ENCODE peak calls at places on chromosome 17, in eight cellular contexts. X, A, P, K, D, G, M and Z are unnamed samples.
A peak's percentile ranks its signal among the peaks of the same experiment; 100 is the strongest.

GRCh38 chr17:3012926-3013581 is 50.4 kb downstream of the OR1D5 start:
- DNase-seq in G (peak; percentile 17), M (no peak), X (peak; percentile 69), K (peak; percentile 14), D (peak; percentile 37), A (peak; percentile 8), P (no peak), Z (no peak)

GRCh38 chr17:63834431-63835166 is 7.1 kb upstream of the FTSJ3 start:
- DNase-seq in G (peak; percentile 48), X (peak; percentile 61), A (peak; percentile 27), M (no peak), K (peak; percentile 62), D (peak; percentile 41), P (peak; percentile 49), Z (no peak)

GRCh38 chr17:30375661-30376060 is 3.1 kb upstream of the CPD start:
- DNase-seq in X (no peak), K (no peak), D (no peak), G (no peak), P (no peak), M (no peak), A (no peak), Z (no peak)

GRCh38 chr17:75194879-75195278 is 10.6 kb upstream of the NUP85 start:
- DNase-seq in D (no peak), G (no peak), A (no peak), X (no peak), K (peak; percentile 65), M (no peak), P (no peak), Z (no peak)

GRCh38 chr17:8056232-8056975 is 17.5 kb downstream of the ALOX15B start:
- DNase-seq in M (peak; percentile 66), A (no peak), D (no peak), X (peak; percentile 80), K (peak; percentile 81), P (no peak), G (no peak), Z (no peak)

GRCh38 chr17:63116967-63117366 is 150.9 kb downstream of the TANC2 start:
- DNase-seq in A (peak; percentile 5), P (no peak), X (no peak), G (peak; percentile 57), K (peak; percentile 89), D (no peak), M (no peak), Z (no peak)

GRCh38 chr17:76582660-76583059 is 3.0 kb downstream of the ST6GALNAC2 start:
- DNase-seq in X (no peak), G (peak; percentile 21), M (no peak), D (no peak), P (no peak), A (no peak), K (no peak), Z (no peak)

GRCh38 chr17:61362852-61363600 is 36.6 kb upstream of the TBX2 start:
- DNase-seq in D (no peak), P (no peak), M (no peak), A (no peak), K (no peak), G (no peak), X (no peak), Z (no peak)

GRCh38 chr17:51000835-51001638 is 119.6 kb downstream of the SPAG9 start:
- DNase-seq in P (peak; percentile 60), K (peak; percentile 57), A (peak; percentile 42), X (no peak), D (peak; percentile 22), M (no peak), G (peak; percentile 75), Z (peak; percentile 44)